ENCODE peak calls at places on chromosome 14, in six cellular contexts. E is stomach, O is tibial nerve, Y is activated B cell treated with CpG ODN at 0.5 μM for 24 hours, Q is choroid plexus epithelial cell, H is IMR-90. X is an unnamed sample.
A peak's percentile ranks its signal among the peaks of the same experiment; 100 is the strongest.

GRCh38 chr14:89740241-89740640 is 214.3 kb downstream of the EFCAB11 start:
- DNase-seq in H (no peak), O (no peak), Q (no peak), E (no peak), Y (no peak), X (no peak)

GRCh38 chr14:61269321-61270083 is 11.6 kb downstream of the TMEM30B start:
- DNase-seq in E (peak; percentile 89), H (peak; percentile 72), Y (peak; percentile 37), Q (peak; percentile 82), O (peak; percentile 71), X (peak; percentile 42)

GRCh38 chr14:50299585-50299984 is 12.4 kb downstream of the L2HGDH start:
- DNase-seq in O (no peak), E (no peak), Y (no peak), H (no peak), Q (no peak), X (no peak)

GRCh38 chr14:59332727-59333126 is 132.5 kb downstream of the GPR135 start:
- DNase-seq in H (peak; percentile 97), Y (no peak), Q (peak; percentile 90), E (no peak), O (no peak), X (no peak)

GRCh38 chr14:21332950-21333349 is 50.9 kb downstream of the SUPT16H start:
- DNase-seq in E (no peak), O (no peak), Q (no peak), Y (no peak), H (no peak), X (no peak)

GRCh38 chr14:54709444-54709843 is 142.5 kb downstream of the SAMD4A start:
- DNase-seq in H (no peak), Q (no peak), E (no peak), Y (no peak), O (no peak), X (no peak)

GRCh38 chr14:88380405-88380804 is 5.1 kb upstream of the SPATA7 start:
- DNase-seq in H (peak; percentile 5), E (no peak), Y (no peak), Q (peak; percentile 52), O (no peak), X (no peak)

GRCh38 chr14:73227812-73228781 is 9.2 kb upstream of the PAPLN start:
- DNase-seq in H (peak; percentile 95), E (no peak), O (no peak), Y (no peak), Q (peak; percentile 97), X (no peak)

GRCh38 chr14:101239065-101239464 is 322.2 kb upstream of the DIO3 start:
- DNase-seq in O (no peak), Y (no peak), E (no peak), H (no peak), Q (no peak), X (no peak)

GRCh38 chr14:83463500-83464098 is 1929.9 kb upstream of the SEL1L start:
- DNase-seq in H (peak; percentile 70), Q (peak; percentile 87), E (peak; percentile 29), O (no peak), Y (no peak), X (no peak)
- TF ChIP-seq CTCF in H (peak; percentile 73), Q (peak; percentile 85), E (peak; percentile 63), O (peak; percentile 60), Y (no peak), X (peak; percentile 84)

DNA sequence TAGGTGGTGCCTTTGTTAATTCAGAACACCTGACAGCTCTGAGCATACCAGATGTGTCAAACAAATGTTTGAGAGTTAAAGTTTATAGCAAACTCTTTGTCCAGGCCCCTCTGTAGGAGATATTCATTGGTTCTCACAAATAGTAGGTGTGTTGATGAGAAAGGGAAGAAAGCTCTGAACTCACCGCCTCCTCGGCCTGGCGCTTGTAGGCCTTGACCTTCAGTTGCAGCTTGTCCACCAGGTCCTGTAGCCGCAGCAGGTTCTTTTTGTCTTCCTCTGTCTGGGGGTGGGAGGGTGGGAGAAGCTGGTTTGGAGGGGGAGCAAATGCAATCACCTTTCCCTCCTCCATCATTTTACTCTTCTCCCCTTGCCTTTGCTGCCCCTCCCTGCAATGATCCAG is 6.2 kb downstream of the CMTM5 start:
- DNase-seq in O (no peak), E (no peak), Y (no peak), Q (no peak), H (no peak), X (no peak)
- TF ChIP-seq CTCF in O (no peak), E (no peak), Y (no peak), Q (no peak), H (no peak), X (no peak)

GRCh38 chr14:96307434-96307833 is 51.4 kb downstream of the BDKRB1 start:
- DNase-seq in Y (no peak), Q (no peak), O (no peak), E (no peak), H (no peak), X (no peak)
- TF ChIP-seq CTCF in Y (no peak), Q (no peak), O (no peak), E (no peak), H (no peak), X (no peak)

GRCh38 chr14:68846466-68846865 is 53.6 kb upstream of the ZFP36L1 start:
- DNase-seq in H (no peak), Y (no peak), Q (no peak), E (no peak), O (no peak), X (no peak)

GRCh38 chr14:68841030-68841809 is 48.4 kb upstream of the ZFP36L1 start:
- DNase-seq in Q (peak; percentile 55), E (no peak), Y (no peak), H (peak; percentile 71), O (no peak), X (no peak)

GRCh38 chr14:68842298-68842697 is 49.4 kb upstream of the ZFP36L1 start:
- DNase-seq in Q (no peak), Y (no peak), E (no peak), H (peak; percentile 28), O (no peak), X (no peak)

GRCh38 chr14:68844210-68844545 is 51.3 kb upstream of the ZFP36L1 start:
- DNase-seq in Q (no peak), Y (no peak), E (no peak), H (no peak), O (no peak), X (no peak)

GRCh38 chr14:68843471-68844209 is 50.8 kb upstream of the ZFP36L1 start:
- DNase-seq in E (peak; percentile 88), Q (peak; percentile 75), Y (peak; percentile 66), H (peak; percentile 57), O (peak; percentile 64), X (no peak)
- TF ChIP-seq CTCF in E (peak; percentile 84), Q (peak; percentile 94), Y (peak; percentile 93), H (peak; percentile 81), O (peak; percentile 77), X (peak; percentile 94)

DNA sequence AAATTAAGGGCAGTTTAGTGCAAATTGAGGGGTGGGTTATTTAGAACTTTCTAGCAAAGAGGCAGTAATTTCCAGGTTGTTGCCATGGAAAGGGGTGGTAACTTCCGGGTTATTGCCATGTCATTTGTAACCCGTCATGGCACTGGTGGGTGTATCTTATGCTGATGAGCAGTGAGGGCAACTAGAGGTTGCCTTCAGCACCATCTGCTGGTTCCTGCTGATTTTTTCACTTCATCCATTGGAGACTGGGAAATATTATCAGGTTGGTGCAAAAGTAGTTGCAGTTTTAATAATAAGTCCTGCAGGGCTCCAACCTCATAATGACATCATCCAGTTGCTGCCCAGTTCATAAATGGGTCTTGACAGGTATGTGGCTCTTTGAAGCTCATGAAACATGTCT is 24.4 kb upstream of the SERPINA4 start:
- DNase-seq in Q (peak; percentile 57), H (no peak), Y (no peak), O (no peak), E (no peak), X (no peak)
- TF ChIP-seq CTCF in Q (peak; percentile 50), H (no peak), Y (no peak), O (no peak), E (no peak), X (no peak)

GRCh38 chr14:78152246-78153068 is 17.7 kb upstream of the NRXN3 start:
- DNase-seq in Q (no peak), E (no peak), Y (no peak), O (no peak), H (no peak), X (no peak)

GRCh38 chr14:78156196-78156595 is 14.0 kb upstream of the NRXN3 start:
- DNase-seq in Y (no peak), O (no peak), H (no peak), Q (no peak), E (no peak), X (no peak)

GRCh38 chr14:78157855-78158436 is 12.2 kb upstream of the NRXN3 start:
- DNase-seq in E (peak; percentile 28), H (peak; percentile 1), Q (peak; percentile 38), Y (no peak), O (no peak), X (no peak)

GRCh38 chr14:78154827-78155226 is 15.3 kb upstream of the NRXN3 start:
- DNase-seq in H (no peak), Y (no peak), E (no peak), O (no peak), Q (peak; percentile 1), X (no peak)

GRCh38 chr14:78153069-78153351 is 17.2 kb upstream of the NRXN3 start:
- DNase-seq in Q (peak; percentile 50), E (no peak), Y (no peak), H (peak; percentile 0), O (no peak), X (no peak)
- TF ChIP-seq CTCF in Q (no peak), E (no peak), Y (no peak), H (no peak), O (no peak), X (no peak)